ENCODE peak calls at places on chromosomes 11 and 22, in five cellular contexts. One of them, this sample, is unnamed.

GRCh38 chr11:32233928-32234327 is 143.1 kb downstream of the RCN1 start:
- DNase-seq in cardiac muscle cell: no peak
- DNase-seq in mucosa of descending colon: no peak
- DNase-seq in activated CD4-positive, alpha-beta T cell treated with anti-CD3 and anti-CD28 coated beads for 24 hours: no peak
- DNase-seq in activated CD8-positive, alpha-beta memory T cell treated with anti-CD3 and anti-CD28 coated beads, Interleukin-2, amount 10 ng/mL, durations not matched to agents 7 days and 5 days: no peak
- DNase-seq in this sample: no peak

GRCh38 chr11:19664896-19665548 is 47.6 kb upstream of the NAV2 start:
- DNase-seq in cardiac muscle cell: peak
- DNase-seq in activated CD4-positive, alpha-beta T cell treated with anti-CD3 and anti-CD28 coated beads for 24 hours: no peak
- DNase-seq in mucosa of descending colon: no peak
- DNase-seq in activated CD8-positive, alpha-beta memory T cell treated with anti-CD3 and anti-CD28 coated beads, Interleukin-2, amount 10 ng/mL, durations not matched to agents 7 days and 5 days: no peak
- DNase-seq in this sample: no peak

GRCh38 chr22:47615051-47615450 is 852.6 kb downstream of the TBC1D22A start:
- DNase-seq in activated CD8-positive, alpha-beta memory T cell treated with anti-CD3 and anti-CD28 coated beads, Interleukin-2, amount 10 ng/mL, durations not matched to agents 7 days and 5 days: no peak
- DNase-seq in activated CD4-positive, alpha-beta T cell treated with anti-CD3 and anti-CD28 coated beads for 24 hours: no peak
- DNase-seq in cardiac muscle cell: no peak
- DNase-seq in mucosa of descending colon: no peak
- DNase-seq in this sample: no peak

GRCh38 chr11:18479063-18479462 is 23.4 kb downstream of the LDHAL6A start:
- DNase-seq in mucosa of descending colon: no peak
- DNase-seq in activated CD8-positive, alpha-beta memory T cell treated with anti-CD3 and anti-CD28 coated beads, Interleukin-2, amount 10 ng/mL, durations not matched to agents 7 days and 5 days: no peak
- DNase-seq in cardiac muscle cell: no peak
- DNase-seq in activated CD4-positive, alpha-beta T cell treated with anti-CD3 and anti-CD28 coated beads for 24 hours: no peak
- DNase-seq in this sample: no peak

GRCh38 chr11:120024046-120024445 is 113.9 kb downstream of the TRIM29 start:
- DNase-seq in activated CD4-positive, alpha-beta T cell treated with anti-CD3 and anti-CD28 coated beads for 24 hours: no peak
- DNase-seq in activated CD8-positive, alpha-beta memory T cell treated with anti-CD3 and anti-CD28 coated beads, Interleukin-2, amount 10 ng/mL, durations not matched to agents 7 days and 5 days: no peak
- DNase-seq in mucosa of descending colon: no peak
- DNase-seq in cardiac muscle cell: no peak
- DNase-seq in this sample: no peak

GRCh38 chr22:30074994-30075393 is 5.3 kb upstream of the HORMAD2 start:
- DNase-seq in cardiac muscle cell: no peak
- DNase-seq in activated CD4-positive, alpha-beta T cell treated with anti-CD3 and anti-CD28 coated beads for 24 hours: no peak
- DNase-seq in mucosa of descending colon: no peak
- DNase-seq in activated CD8-positive, alpha-beta memory T cell treated with anti-CD3 and anti-CD28 coated beads, Interleukin-2, amount 10 ng/mL, durations not matched to agents 7 days and 5 days: no peak
- DNase-seq in this sample: no peak

GRCh38 chr11:46392421-46393230 is 1.1 kb upstream of the CHRM4 start:
- DNase-seq in activated CD8-positive, alpha-beta memory T cell treated with anti-CD3 and anti-CD28 coated beads, Interleukin-2, amount 10 ng/mL, durations not matched to agents 7 days and 5 days: peak
- DNase-seq in cardiac muscle cell: peak
- DNase-seq in activated CD4-positive, alpha-beta T cell treated with anti-CD3 and anti-CD28 coated beads for 24 hours: peak
- DNase-seq in mucosa of descending colon: peak
- DNase-seq in this sample: peak

GRCh38 chr22:37428649-37429586 is 1.6 kb upstream of the ELFN2 start:
- DNase-seq in activated CD8-positive, alpha-beta memory T cell treated with anti-CD3 and anti-CD28 coated beads, Interleukin-2, amount 10 ng/mL, durations not matched to agents 7 days and 5 days: peak
- DNase-seq in cardiac muscle cell: peak
- DNase-seq in activated CD4-positive, alpha-beta T cell treated with anti-CD3 and anti-CD28 coated beads for 24 hours: peak
- DNase-seq in mucosa of descending colon: peak
- DNase-seq in this sample: no peak

GRCh38 chr11:112620621-112621394 is 340.4 kb upstream of the NCAM1 start:
- DNase-seq in cardiac muscle cell: peak
- DNase-seq in activated CD4-positive, alpha-beta T cell treated with anti-CD3 and anti-CD28 coated beads for 24 hours: no peak
- DNase-seq in activated CD8-positive, alpha-beta memory T cell treated with anti-CD3 and anti-CD28 coated beads, Interleukin-2, amount 10 ng/mL, durations not matched to agents 7 days and 5 days: no peak
- DNase-seq in mucosa of descending colon: no peak
- DNase-seq in this sample: no peak

GRCh38 chr11:77967753-77968152 is 26.7 kb downstream of the INTS4 start:
- DNase-seq in cardiac muscle cell: no peak
- DNase-seq in activated CD4-positive, alpha-beta T cell treated with anti-CD3 and anti-CD28 coated beads for 24 hours: no peak
- DNase-seq in activated CD8-positive, alpha-beta memory T cell treated with anti-CD3 and anti-CD28 coated beads, Interleukin-2, amount 10 ng/mL, durations not matched to agents 7 days and 5 days: no peak
- DNase-seq in mucosa of descending colon: no peak
- DNase-seq in this sample: no peak

GRCh38 chr11:504053-504993 is 2.7 kb downstream of the RNH1 start:
- DNase-seq in activated CD4-positive, alpha-beta T cell treated with anti-CD3 and anti-CD28 coated beads for 24 hours: no peak
- DNase-seq in cardiac muscle cell: peak
- DNase-seq in mucosa of descending colon: peak
- DNase-seq in activated CD8-positive, alpha-beta memory T cell treated with anti-CD3 and anti-CD28 coated beads, Interleukin-2, amount 10 ng/mL, durations not matched to agents 7 days and 5 days: no peak
- DNase-seq in this sample: no peak

This sample was measured in omental fat pad.